ENCODE peak calls at places on chromosomes 16 and 17, in eight cellular contexts. W, O, Q, D, A, T, K and L are unnamed samples.
A peak's percentile ranks its signal among the peaks of the same experiment; 100 is the strongest.

GRCh38 chr17:13561606-13562270 is 40.0 kb downstream of the HS3ST3A1 start:
- DNase-seq in W (no peak), O (no peak), Q (no peak), D (no peak), A (no peak), T (peak; percentile 15), K (no peak), L (peak; percentile 41)

GRCh38 chr17:65918921-65919546 is 272.9 kb downstream of the CEP112 start:
- DNase-seq in W (no peak), O (no peak), Q (no peak), D (no peak), A (no peak), T (no peak), K (no peak), L (no peak)

GRCh38 chr17:20982589-20983358 is 60.0 kb downstream of the USP22 start:
- DNase-seq in W (no peak), O (no peak), Q (no peak), D (no peak), A (peak; percentile 7), T (no peak), K (peak; percentile 9), L (no peak)

GRCh38 chr17:11986939-11987329 is 10.3 kb downstream of the ZNF18 start:
- DNase-seq in W (no peak), O (no peak), Q (no peak), D (peak; percentile 72), A (no peak), T (peak; percentile 66), K (no peak), L (peak; percentile 19)

GRCh38 chr17:38768417-38768816 is 15.9 kb downstream of the PSMB3 start:
- DNase-seq in W (peak; percentile 57), O (no peak), Q (no peak), D (no peak), A (no peak), T (no peak), K (no peak), L (no peak)

GRCh38 chr16:25257504-25257955 is at the start of gene ZKSCAN2:
- DNase-seq in W (peak; percentile 95), O (peak; percentile 90), Q (peak; percentile 91), D (peak; percentile 81), A (peak; percentile 88), T (peak; percentile 93), K (peak; percentile 96), L (peak; percentile 94)

GRCh38 chr16:2871926-2872325 is 11.1 kb upstream of the FLYWCH2 start:
- DNase-seq in W (no peak), O (no peak), Q (no peak), D (no peak), A (no peak), T (no peak), K (no peak), L (no peak)

GRCh38 chr17:49894761-49895160 is 46.9 kb upstream of the TAC4 start:
- DNase-seq in W (no peak), O (no peak), Q (no peak), D (no peak), A (no peak), T (no peak), K (no peak), L (no peak)

GRCh38 chr17:9557846-9558245 is 17.8 kb downstream of the STX8 start:
- DNase-seq in W (no peak), O (no peak), Q (no peak), D (no peak), A (no peak), T (no peak), K (no peak), L (no peak)

GRCh38 chr17:74737299-74738050 is 419 bp downstream of the RAB37 start:
- DNase-seq in W (peak; percentile 40), O (no peak), Q (no peak), D (no peak), A (peak; percentile 85), T (peak; percentile 72), K (peak; percentile 75), L (no peak)

DNA sequence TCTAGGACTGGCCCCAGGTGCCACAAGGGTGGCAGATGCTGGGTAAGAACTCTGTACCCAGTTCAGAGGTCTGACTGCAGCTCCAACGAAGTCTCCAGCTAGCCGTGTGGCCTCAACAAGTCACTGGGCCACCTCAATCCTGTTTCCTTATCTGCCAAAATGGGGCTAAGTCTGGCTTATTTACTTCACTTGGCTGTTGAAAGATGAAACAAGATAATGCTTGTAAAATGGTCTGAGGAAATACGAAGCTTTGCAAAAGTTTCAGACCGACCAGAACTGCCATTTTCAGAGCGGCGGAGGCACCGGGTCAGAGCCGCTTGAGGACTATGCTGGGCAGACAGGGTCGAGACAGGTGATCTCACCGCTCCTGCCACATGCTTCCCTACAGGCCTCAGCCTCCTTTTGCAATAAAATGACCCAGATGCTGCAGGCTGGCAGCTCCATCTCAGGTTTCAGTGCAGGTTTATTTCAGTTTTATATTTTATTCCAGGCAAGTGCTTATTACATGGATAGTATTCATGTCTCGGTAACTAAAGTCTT is 17.2 kb downstream of the MNT start:
- DNase-seq in W (no peak), O (no peak), Q (no peak), D (no peak), A (no peak), T (no peak), K (peak; percentile 65), L (no peak)
- TF ChIP-seq POLR2A in W (no peak), O (no peak), Q (no peak), D (no peak), A (no peak), T (no peak), K (peak; percentile 45), L (no peak)

DNA sequence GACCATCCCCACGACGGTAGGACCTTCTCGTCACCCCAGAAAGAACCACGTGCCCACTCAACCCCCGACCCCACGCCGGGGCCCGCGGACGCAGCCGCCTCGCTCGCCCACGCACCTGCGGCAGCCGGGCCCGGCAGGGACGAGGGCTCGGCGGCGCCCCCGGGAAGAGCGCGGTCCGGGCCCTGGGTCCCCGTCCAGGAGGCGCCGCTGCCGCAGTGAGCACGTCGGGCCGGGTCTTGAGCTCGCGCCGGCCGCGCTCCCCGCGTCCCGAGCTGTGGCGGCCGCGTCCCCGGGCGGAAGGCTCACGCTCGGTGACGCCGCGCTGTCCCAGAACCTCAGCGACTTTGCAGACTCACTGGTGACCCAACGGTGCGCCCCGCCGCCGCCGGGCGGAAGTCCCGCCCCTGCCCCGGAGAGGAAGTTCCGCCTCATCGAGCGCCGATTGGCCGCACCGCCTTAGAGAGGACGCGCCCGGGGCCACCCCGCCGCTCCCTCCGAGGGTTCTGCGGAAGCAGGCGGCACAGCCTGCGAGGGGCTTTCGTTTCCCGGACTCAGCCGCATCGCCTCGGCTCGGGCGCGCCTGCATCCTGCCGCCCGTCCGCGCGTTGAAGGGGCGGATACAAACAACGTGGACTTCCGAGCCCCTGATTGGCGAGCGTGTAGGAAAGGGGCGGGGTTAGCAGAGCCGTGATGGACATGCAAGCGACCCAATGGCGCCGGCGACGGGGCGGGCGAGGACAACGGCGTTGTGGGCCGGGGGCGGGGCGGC is 793 bp upstream of the RAB40C start:
- DNase-seq in W (peak; percentile 98), O (peak; percentile 99), Q (peak; percentile 97), D (peak; percentile 98), A (peak; percentile 100), T (peak; percentile 97), K (peak; percentile 99), L (peak; percentile 88)
- TF ChIP-seq POLR2A in W (peak; percentile 47), O (peak; percentile 69), Q (peak; percentile 88), D (peak; percentile 74), A (no peak), T (peak; percentile 86), K (peak; percentile 92), L (peak; percentile 86)

GRCh38 chr17:37719866-37720265 is 25.0 kb downstream of the HNF1B start:
- DNase-seq in W (no peak), O (no peak), Q (no peak), D (no peak), A (no peak), T (no peak), K (no peak), L (no peak)

GRCh38 chr17:37725021-37725585 is 19.8 kb downstream of the HNF1B start:
- DNase-seq in W (no peak), O (no peak), Q (no peak), D (no peak), A (no peak), T (no peak), K (no peak), L (no peak)

GRCh38 chr17:37717627-37718382 is 27.1 kb downstream of the HNF1B start:
- DNase-seq in W (no peak), O (no peak), Q (no peak), D (no peak), A (no peak), T (no peak), K (no peak), L (no peak)

GRCh38 chr17:37718383-37719048 is 26.3 kb downstream of the HNF1B start:
- DNase-seq in W (no peak), O (no peak), Q (no peak), D (no peak), A (no peak), T (peak; percentile 42), K (no peak), L (no peak)

DNA sequence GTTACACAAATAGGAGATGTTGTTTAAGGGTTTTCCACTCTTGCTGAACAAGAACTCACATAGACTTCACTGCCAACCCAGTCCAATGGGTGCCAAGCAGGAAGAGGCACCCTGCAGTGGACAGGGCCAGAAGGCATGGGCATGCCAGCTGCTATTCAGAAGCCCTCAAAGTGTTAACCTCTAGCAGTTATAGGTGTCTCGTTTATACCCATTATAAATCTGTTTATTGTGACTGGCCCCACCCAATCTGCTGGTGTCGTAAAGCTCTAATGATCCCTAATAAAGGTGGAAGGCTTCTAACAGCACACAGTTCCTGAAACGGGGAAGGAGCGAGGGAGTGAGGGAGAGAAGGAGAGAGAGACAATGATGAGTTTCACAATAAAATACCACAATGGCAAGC is 23.9 kb downstream of the HNF1B start:
- DNase-seq in W (no peak), O (no peak), Q (peak; percentile 29), D (no peak), A (no peak), T (no peak), K (peak; percentile 81), L (no peak)
- TF ChIP-seq POLR2A in W (no peak), O (no peak), Q (no peak), D (no peak), A (no peak), T (no peak), K (peak; percentile 25), L (no peak)

DNA sequence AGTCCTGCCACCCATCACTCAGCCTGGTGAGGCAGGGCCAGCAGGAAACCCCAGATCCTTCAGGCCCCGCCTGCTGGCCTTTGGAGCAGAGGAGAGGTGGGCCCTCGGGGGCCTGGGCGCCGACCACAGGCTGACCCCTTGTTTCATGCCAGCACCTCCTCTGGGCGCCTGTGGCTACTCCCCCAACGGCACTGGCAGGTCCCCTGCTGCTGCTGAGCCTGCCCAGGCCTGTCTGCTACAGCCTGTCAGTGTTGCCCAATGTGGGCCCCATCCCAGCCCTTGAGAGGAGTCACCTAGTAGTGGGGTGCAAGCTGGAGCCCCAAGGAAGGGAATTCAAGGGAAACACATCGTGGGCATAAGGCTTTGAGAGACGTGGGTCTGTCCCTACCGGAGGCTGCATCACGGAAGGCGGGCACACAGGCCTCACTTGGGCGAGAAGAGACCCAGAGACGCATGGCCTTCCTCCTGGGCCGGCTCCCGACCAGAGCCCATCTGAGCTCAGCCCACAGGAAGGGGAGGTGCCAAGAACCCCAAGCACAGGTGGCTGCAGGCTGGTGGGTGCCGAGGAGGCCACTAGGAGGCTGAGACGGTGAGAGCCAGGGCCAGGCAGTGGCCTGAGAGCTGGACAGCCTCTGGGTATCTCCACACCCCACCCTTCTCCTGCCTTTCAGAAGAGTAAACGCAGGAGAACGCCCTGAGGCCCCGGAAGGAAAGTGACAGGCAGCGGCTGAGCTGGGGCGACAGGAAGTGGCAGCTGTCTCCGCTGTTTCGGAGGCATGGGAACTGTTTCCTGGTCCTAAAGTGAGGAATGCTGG is 8.1 kb upstream of the FASN start:
- DNase-seq in W (peak; percentile 67), O (peak; percentile 27), Q (peak; percentile 91), D (no peak), A (peak; percentile 79), T (peak; percentile 82), K (peak; percentile 84), L (peak; percentile 65)
- TF ChIP-seq POLR2A in W (no peak), O (no peak), Q (no peak), D (no peak), A (no peak), T (peak; percentile 60), K (peak; percentile 44), L (no peak)